ENCODE peak calls at places on chromosomes 16 and 17, in five cellular contexts. K is AG10803; C is NCI-H226; H is stimulated activated CD8-positive, alpha-beta memory T cell treated with anti-CD3 and anti-CD28 coated beads, Interleukin-7, amount 100 ng/mL, for 1 hour; P is left colon. F is an unnamed sample.

GRCh38 chr16:4392382-4393242 is 21.0 kb downstream of the VASN start:
- DNase-seq in K (peak; percentile 93), C (peak; percentile 70), H (no peak), P (no peak), F (peak; percentile 90)

GRCh38 chr17:77688369-77688768 is 270.1 kb upstream of the TNRC6C start:
- DNase-seq in K (no peak), C (no peak), H (no peak), P (no peak), F (no peak)

GRCh38 chr16:47778106-47778803 is 317.1 kb downstream of the PHKB start:
- DNase-seq in K (peak; percentile 5), C (peak; percentile 22), H (no peak), P (no peak), F (no peak)

GRCh38 chr17:6085812-6086211 is 15.6 kb downstream of the WSCD1 start:
- DNase-seq in K (no peak), C (no peak), H (no peak), P (no peak), F (no peak)

GRCh38 chr16:50742521-50743150 is 750 bp downstream of the CYLD start:
- DNase-seq in K (peak; percentile 60), C (no peak), H (no peak), P (peak; percentile 49), F (peak; percentile 69)

GRCh38 chr17:34259151-34259550 is 4.1 kb downstream of the CCL2 start:
- DNase-seq in K (peak; percentile 87), C (peak; percentile 59), H (no peak), P (no peak), F (peak; percentile 53)

GRCh38 chr16:56869513-56870270 is 4.7 kb downstream of the SLC12A3 start:
- DNase-seq in K (no peak), C (peak; percentile 24), H (no peak), P (peak; percentile 39), F (no peak)

GRCh38 chr17:13981881-13982280 is 87.4 kb upstream of the COX10 start:
- DNase-seq in K (no peak), C (no peak), H (no peak), P (no peak), F (no peak)

GRCh38 chr16:89155184-89155679 is 16.3 kb upstream of the CDH15 start:
- DNase-seq in K (peak; percentile 84), C (peak; percentile 18), H (no peak), P (peak; percentile 60), F (peak; percentile 80)

GRCh38 chr17:66548158-66548557 is 245.7 kb downstream of the PRKCA start:
- DNase-seq in K (peak; percentile 69), C (no peak), H (peak; percentile 19), P (no peak), F (no peak)

GRCh38 chr16:30005341-30006094 is 5.3 kb downstream of the DOC2A start:
- DNase-seq in K (peak; percentile 51), C (no peak), H (no peak), P (no peak), F (peak; percentile 69)